ENCODE peak calls at places on chromosomes 5 and 9, in ten cellular contexts. S, L, N, V, I, U, A, W, T and H are unnamed samples.
A peak's percentile ranks its signal among the peaks of the same experiment; 100 is the strongest.

GRCh38 chr9:133587051-133587450 is 22.1 kb downstream of the FAM163B start:
- DNase-seq in N (no peak), S (no peak), L (no peak), U (no peak), I (peak; percentile 21), T (no peak), V (no peak), W (no peak), A (no peak), H (no peak)

GRCh38 chr9:116653580-116654355 is 33.3 kb upstream of the TRIM32 start:
- DNase-seq in W (no peak), A (no peak), S (no peak), I (no peak), N (peak; percentile 8), V (no peak), U (no peak), T (no peak), L (no peak), H (no peak)

GRCh38 chr5:97545446-97545845 is 362.4 kb upstream of the RIOK2 start:
- DNase-seq in T (no peak), S (no peak), V (no peak), U (no peak), N (no peak), I (no peak), A (no peak), W (no peak), L (no peak), H (no peak)

GRCh38 chr9:677461-678097 is 163.9 kb upstream of the DMRT1 start:
- DNase-seq in T (no peak), L (no peak), A (no peak), W (no peak), I (no peak), U (no peak), V (no peak), N (no peak), S (no peak), H (no peak)

GRCh38 chr9:133347515-133347984 is 381 bp downstream of the MED22 start:
- DNase-seq in S (no peak), T (peak; percentile 31), W (peak; percentile 52), A (peak; percentile 47), U (no peak), N (peak; percentile 77), I (no peak), V (peak; percentile 37), L (no peak), H (peak; percentile 78)

GRCh38 chr9:23851024-23851629 is 25.1 kb upstream of the ELAVL2 start:
- DNase-seq in N (peak; percentile 8), A (peak; percentile 3), U (no peak), V (no peak), S (no peak), W (peak; percentile 20), L (peak; percentile 35), I (no peak), T (no peak), H (peak; percentile 74)

GRCh38 chr9:34929506-34930102 is 28.5 kb upstream of the PHF24 start:
- DNase-seq in V (no peak), S (no peak), W (peak; percentile 16), U (no peak), T (no peak), I (no peak), N (no peak), L (no peak), A (peak; percentile 22), H (peak; percentile 36)

GRCh38 chr9:32884482-32884881 is 101.1 kb downstream of the TMEM215 start:
- DNase-seq in S (no peak), I (no peak), W (no peak), T (no peak), L (no peak), V (no peak), U (no peak), A (no peak), N (no peak), H (peak; percentile 91)

GRCh38 chr5:96969401-96969800 is 33.5 kb downstream of the LNPEP start:
- DNase-seq in S (no peak), A (peak; percentile 13), W (no peak), T (no peak), V (no peak), I (no peak), L (no peak), U (no peak), N (no peak), H (no peak)

GRCh38 chr5:164188733-164189148 is 683.3 kb downstream of the MAT2B start:
- DNase-seq in A (no peak), N (peak; percentile 11), U (no peak), L (no peak), I (no peak), V (no peak), W (no peak), T (no peak), S (no peak), H (no peak)

GRCh38 chr5:172035039-172035438 is 28.6 kb upstream of the FBXW11 start:
- DNase-seq in A (no peak), V (no peak), L (no peak), W (no peak), T (no peak), N (no peak), S (no peak), U (no peak), I (no peak), H (no peak)

GRCh38 chr9:4298255-4299005 is 1.4 kb downstream of the GLIS3 start:
- DNase-seq in V (no peak), N (no peak), W (peak; percentile 26), A (no peak), T (no peak), I (no peak), S (no peak), U (peak; percentile 4), L (peak; percentile 18), H (peak; percentile 10)

GRCh38 chr5:181215997-181216982 is 6.8 kb upstream of the TRIM41 start:
- DNase-seq in T (no peak), A (no peak), N (no peak), U (peak; percentile 22), V (peak; percentile 31), S (no peak), W (no peak), I (no peak), L (no peak), H (no peak)

GRCh38 chr9:136690104-136690840 is 3.0 kb upstream of the AGPAT2 start:
- DNase-seq in W (no peak), T (no peak), V (no peak), I (no peak), S (no peak), A (no peak), L (no peak), U (no peak), N (no peak), H (no peak)

GRCh38 chr9:111803924-111804323 is 9.2 kb upstream of the SHOC1 start:
- DNase-seq in N (no peak), V (no peak), U (no peak), T (no peak), W (no peak), L (no peak), S (no peak), I (no peak), A (no peak), H (no peak)

GRCh38 chr5:120415985-120416384 is 48.1 kb upstream of the PRR16 start:
- DNase-seq in S (no peak), U (no peak), N (no peak), T (no peak), W (no peak), L (no peak), A (peak; percentile 5), I (no peak), V (no peak), H (no peak)